ENCODE peak calls at places on chromosome 12, in five cellular contexts. One of them, this sample, is unnamed. For H3K27me3, the result is how much of the 10 kb centered on the place peaks cover.

GRCh38 chr12:129776977-129777667 is 126.7 kb downstream of the TMEM132D start:
- DNase-seq in A673: no peak
- DNase-seq in astrocyte: peak
- DNase-seq in small intestine: no peak
- DNase-seq in adipocyte: no peak
- DNase-seq in this sample: no peak

GRCh38 chr12:113796852-113797534 is 169.1 kb downstream of the RBM19 start:
- DNase-seq in A673: no peak
- DNase-seq in astrocyte: no peak
- DNase-seq in small intestine: no peak
- DNase-seq in adipocyte: no peak
- DNase-seq in this sample: peak

GRCh38 chr12:64669270-64669842 is 59.1 kb downstream of the RASSF3 start:
- DNase-seq in A673: peak
- DNase-seq in astrocyte: no peak
- DNase-seq in small intestine: peak
- DNase-seq in adipocyte: no peak
- DNase-seq in this sample: no peak

GRCh38 chr12:128708789-128709188 is 115.0 kb downstream of the SLC15A4 start:
- DNase-seq in A673: no peak
- DNase-seq in astrocyte: no peak
- DNase-seq in small intestine: no peak
- DNase-seq in adipocyte: no peak
- DNase-seq in this sample: no peak

GRCh38 chr12:79409562-79409961 is 281.2 kb downstream of the PAWR start:
- DNase-seq in A673: peak
- DNase-seq in astrocyte: peak
- DNase-seq in small intestine: no peak
- DNase-seq in adipocyte: peak
- DNase-seq in this sample: no peak

GRCh38 chr12:16586350-16587109 is 19.4 kb downstream of the LMO3 start:
- DNase-seq in A673: no peak
- DNase-seq in astrocyte: peak
- DNase-seq in small intestine: no peak
- DNase-seq in adipocyte: no peak
- DNase-seq in this sample: no peak

GRCh38 chr12:14605401-14605989 is 37.8 kb upstream of the PLBD1 start:
- DNase-seq in A673: no peak
- DNase-seq in astrocyte: no peak
- DNase-seq in small intestine: no peak
- DNase-seq in adipocyte: no peak
- DNase-seq in this sample: no peak

GRCh38 chr12:50297996-50298395 is 14.7 kb upstream of the LIMA1 start:
- DNase-seq in A673: no peak
- DNase-seq in astrocyte: no peak
- DNase-seq in small intestine: peak
- DNase-seq in adipocyte: no peak
- DNase-seq in this sample: no peak

GRCh38 chr12:93242154-93242958 is 135.4 kb upstream of the NUDT4 start:
- DNase-seq in A673: no peak
- DNase-seq in astrocyte: no peak
- DNase-seq in small intestine: no peak
- DNase-seq in adipocyte: no peak
- DNase-seq in this sample: peak

GRCh38 chr12:111222520-111222919 is 146.4 kb downstream of the PHETA1 start:
- DNase-seq in A673: no peak
- DNase-seq in astrocyte: no peak
- DNase-seq in small intestine: no peak
- DNase-seq in adipocyte: no peak
- DNase-seq in this sample: no peak

GRCh38 chr12:46402451-46402850 is 29.9 kb upstream of the SLC38A2 start:
- DNase-seq in A673: no peak
- DNase-seq in astrocyte: peak
- DNase-seq in small intestine: no peak
- DNase-seq in adipocyte: peak
- DNase-seq in this sample: no peak

GRCh38 chr12:48350249-48351021 is at the start of gene ZNF641:
- DNase-seq in A673: peak
- DNase-seq in astrocyte: peak
- DNase-seq in small intestine: peak
- DNase-seq in adipocyte: peak
- DNase-seq in this sample: peak

GRCh38 chr12:52636189-52636588 is 15.8 kb downstream of the KRT2 start:
- DNase-seq in A673: no peak
- DNase-seq in astrocyte: no peak
- DNase-seq in small intestine: no peak
- DNase-seq in adipocyte: no peak
- DNase-seq in this sample: no peak

GRCh38 chr12:102415515-102415914 is 64.8 kb downstream of the IGF1 start:
- DNase-seq in A673: peak
- DNase-seq in astrocyte: no peak
- DNase-seq in small intestine: no peak
- DNase-seq in adipocyte: no peak
- DNase-seq in this sample: no peak

GRCh38 chr12:34033628-34034296 is 11.5 kb downstream of the ALG10 start:
- DNase-seq in A673: peak
- DNase-seq in astrocyte: peak
- DNase-seq in small intestine: peak
- DNase-seq in adipocyte: peak
- DNase-seq in this sample: no peak

GRCh38 chr12:92848740-92849139 is 80.4 kb downstream of the EEA1 start:
- DNase-seq in A673: no peak
- DNase-seq in astrocyte: no peak
- DNase-seq in small intestine: no peak
- DNase-seq in adipocyte: no peak
- DNase-seq in this sample: no peak

GRCh38 chr12:42102720-42103119 is 42.0 kb downstream of the GXYLT1 start:
- DNase-seq in A673: no peak
- DNase-seq in astrocyte: no peak
- DNase-seq in small intestine: no peak
- DNase-seq in adipocyte: no peak
- DNase-seq in this sample: no peak

GRCh38 chr12:26106347-26106746 is 18.5 kb downstream of the BHLHE41 start:
- DNase-seq in A673: no peak
- DNase-seq in astrocyte: no peak
- DNase-seq in small intestine: no peak
- DNase-seq in adipocyte: no peak
- DNase-seq in this sample: no peak

GRCh38 chr12:100823988-100824387 is 29.4 kb downstream of the ANO4 start:
- DNase-seq in A673: peak
- DNase-seq in astrocyte: no peak
- DNase-seq in small intestine: no peak
- DNase-seq in adipocyte: no peak
- DNase-seq in this sample: no peak

GRCh38 chr12:6946033-6946919 is 2.5 kb downstream of the C12orf57 start:
- DNase-seq in A673: no peak
- DNase-seq in astrocyte: no peak
- DNase-seq in small intestine: peak
- DNase-seq in adipocyte: no peak
- DNase-seq in this sample: no peak

GRCh38 chr12:117444781-117445180 is 83.4 kb upstream of the NOS1 start:
- DNase-seq in A673: no peak
- DNase-seq in astrocyte: no peak
- DNase-seq in small intestine: no peak
- DNase-seq in adipocyte: no peak
- DNase-seq in this sample: peak

GRCh38 chr12:117438809-117439208 is 77.4 kb upstream of the NOS1 start:
- DNase-seq in A673: no peak
- DNase-seq in astrocyte: no peak
- DNase-seq in small intestine: no peak
- DNase-seq in adipocyte: no peak
- DNase-seq in this sample: no peak

GRCh38 chr12:117441751-117442150 is 80.3 kb upstream of the NOS1 start:
- DNase-seq in A673: peak
- DNase-seq in astrocyte: peak
- DNase-seq in small intestine: no peak
- DNase-seq in adipocyte: no peak
- DNase-seq in this sample: peak

GRCh38 chr12:117440384-117440783 is 79.0 kb upstream of the NOS1 start:
- DNase-seq in A673: no peak
- DNase-seq in astrocyte: no peak
- DNase-seq in small intestine: no peak
- DNase-seq in adipocyte: no peak
- DNase-seq in this sample: no peak

DNA sequence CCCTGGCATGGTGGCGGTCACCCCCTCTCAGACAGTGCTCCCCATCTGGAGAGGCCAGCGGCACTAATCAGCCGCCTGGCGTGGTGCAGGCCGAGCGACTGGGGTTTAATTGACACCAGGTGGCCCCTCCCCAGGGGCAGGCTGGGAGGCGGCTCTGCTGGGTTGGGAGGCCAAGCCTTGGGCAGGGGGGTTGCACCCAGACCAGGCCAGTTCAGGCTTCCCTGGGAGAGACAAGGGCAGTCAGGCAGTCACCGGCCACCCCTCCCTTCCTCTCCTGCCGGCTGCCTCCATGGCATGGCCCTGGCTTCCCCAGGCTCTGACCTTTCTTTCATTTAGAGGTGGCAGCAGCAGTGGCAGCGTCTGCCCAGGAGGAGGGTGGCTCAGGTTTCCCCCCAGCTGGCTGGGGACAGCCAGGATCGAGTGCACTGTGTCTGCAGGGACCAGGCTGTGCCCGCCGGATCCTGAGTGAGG is 78.1 kb upstream of the NOS1 start:
- DNase-seq in A673: no peak
- DNase-seq in astrocyte: no peak
- DNase-seq in small intestine: no peak
- DNase-seq in adipocyte: no peak
- DNase-seq in this sample: peak
- H3K27me3 ChIP-seq in A673: under half
- H3K27me3 ChIP-seq in astrocyte: under half
- H3K27me3 ChIP-seq in small intestine: under half
- H3K27me3 ChIP-seq in adipocyte: half or more
- H3K27me3 ChIP-seq in this sample: under half

GRCh38 chr12:122560138-122560537 is 33.1 kb downstream of the KNTC1 start:
- DNase-seq in A673: no peak
- DNase-seq in astrocyte: no peak
- DNase-seq in small intestine: no peak
- DNase-seq in adipocyte: no peak
- DNase-seq in this sample: no peak

GRCh38 chr12:122563361-122563760 is 36.3 kb downstream of the KNTC1 start:
- DNase-seq in A673: no peak
- DNase-seq in astrocyte: no peak
- DNase-seq in small intestine: no peak
- DNase-seq in adipocyte: no peak
- DNase-seq in this sample: peak

GRCh38 chr12:122558721-122559641 is 31.9 kb downstream of the KNTC1 start:
- DNase-seq in A673: no peak
- DNase-seq in astrocyte: no peak
- DNase-seq in small intestine: no peak
- DNase-seq in adipocyte: no peak
- DNase-seq in this sample: no peak
- H3K27me3 ChIP-seq in A673: under half
- H3K27me3 ChIP-seq in astrocyte: under half
- H3K27me3 ChIP-seq in small intestine: under half
- H3K27me3 ChIP-seq in adipocyte: under half
- H3K27me3 ChIP-seq in this sample: under half

GRCh38 chr12:80713419-80713818 is 3.3 kb upstream of the MYF5 start:
- DNase-seq in A673: no peak
- DNase-seq in astrocyte: no peak
- DNase-seq in small intestine: no peak
- DNase-seq in adipocyte: no peak
- DNase-seq in this sample: no peak

GRCh38 chr12:80714055-80714454 is 2.7 kb upstream of the MYF5 start:
- DNase-seq in A673: no peak
- DNase-seq in astrocyte: peak
- DNase-seq in small intestine: no peak
- DNase-seq in adipocyte: no peak
- DNase-seq in this sample: no peak

GRCh38 chr12:80712866-80713265 is 3.8 kb upstream of the MYF5 start:
- DNase-seq in A673: no peak
- DNase-seq in astrocyte: no peak
- DNase-seq in small intestine: no peak
- DNase-seq in adipocyte: no peak
- DNase-seq in this sample: no peak

GRCh38 chr12:80715850-80716249 is 862 bp upstream of the MYF5 start:
- DNase-seq in A673: no peak
- DNase-seq in astrocyte: no peak
- DNase-seq in small intestine: no peak
- DNase-seq in adipocyte: no peak
- DNase-seq in this sample: no peak

DNA sequence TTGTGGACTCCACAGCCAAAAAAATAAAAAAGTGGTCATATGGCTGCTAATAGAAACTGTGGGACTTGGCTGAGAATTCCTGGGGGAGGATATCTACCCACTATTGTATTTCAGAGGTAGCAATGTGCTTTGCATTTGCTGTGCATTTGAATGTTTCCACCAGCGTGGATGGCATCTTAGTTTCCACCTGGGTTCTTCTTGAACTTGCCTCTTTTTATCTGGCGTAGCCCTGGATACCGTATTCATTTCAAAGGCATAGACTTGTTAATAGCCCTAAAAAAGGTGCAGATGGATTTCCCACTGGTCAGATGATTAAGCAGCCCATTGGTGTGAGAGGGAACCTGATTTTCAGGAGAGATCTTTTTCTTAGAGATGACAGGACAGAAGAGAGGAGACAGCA is 1.9 kb upstream of the MYF5 start:
- DNase-seq in A673: no peak
- DNase-seq in astrocyte: no peak
- DNase-seq in small intestine: no peak
- DNase-seq in adipocyte: no peak
- DNase-seq in this sample: no peak
- H3K27me3 ChIP-seq in A673: under half
- H3K27me3 ChIP-seq in astrocyte: under half
- H3K27me3 ChIP-seq in small intestine: under half
- H3K27me3 ChIP-seq in adipocyte: under half
- H3K27me3 ChIP-seq in this sample: under half

GRCh38 chr12:4269279-4269991 is 4.1 kb upstream of the CCND2 start:
- DNase-seq in A673: peak
- DNase-seq in astrocyte: peak
- DNase-seq in small intestine: peak
- DNase-seq in adipocyte: peak
- DNase-seq in this sample: peak

GRCh38 chr12:4268549-4269181 is 4.9 kb upstream of the CCND2 start:
- DNase-seq in A673: no peak
- DNase-seq in astrocyte: no peak
- DNase-seq in small intestine: peak
- DNase-seq in adipocyte: peak
- DNase-seq in this sample: peak

GRCh38 chr12:4265280-4265679 is 8.3 kb upstream of the CCND2 start:
- DNase-seq in A673: no peak
- DNase-seq in astrocyte: no peak
- DNase-seq in small intestine: no peak
- DNase-seq in adipocyte: no peak
- DNase-seq in this sample: no peak

GRCh38 chr12:4267904-4268548 is 5.5 kb upstream of the CCND2 start:
- DNase-seq in A673: no peak
- DNase-seq in astrocyte: no peak
- DNase-seq in small intestine: no peak
- DNase-seq in adipocyte: peak
- DNase-seq in this sample: no peak

DNA sequence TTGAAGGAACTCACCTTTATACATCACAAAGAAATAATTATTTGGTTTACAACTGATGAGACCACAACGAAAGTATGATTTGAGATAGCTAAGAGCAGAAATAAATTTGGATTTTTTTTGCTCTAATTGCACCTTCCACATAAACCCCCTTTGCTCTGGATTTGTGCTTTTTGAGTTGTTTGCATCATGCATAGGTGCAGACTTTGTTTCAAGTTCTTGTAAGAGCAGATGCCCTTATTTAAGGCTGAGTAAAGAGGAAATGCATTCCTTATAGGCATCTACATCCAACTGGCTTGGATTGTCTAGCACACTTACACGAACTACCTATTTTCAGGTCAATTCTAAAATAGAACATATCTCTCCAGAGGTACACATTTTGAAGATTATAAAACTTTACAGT is 6.6 kb upstream of the CCND2 start:
- DNase-seq in A673: no peak
- DNase-seq in astrocyte: no peak
- DNase-seq in small intestine: no peak
- DNase-seq in adipocyte: no peak
- DNase-seq in this sample: no peak
- H3K27me3 ChIP-seq in A673: half or more
- H3K27me3 ChIP-seq in astrocyte: under half
- H3K27me3 ChIP-seq in small intestine: under half
- H3K27me3 ChIP-seq in adipocyte: half or more
- H3K27me3 ChIP-seq in this sample: under half